ENCODE peak calls at places on chromosomes 11 and 22, in four cellular contexts. U is endodermal cell, J is PC-9, B is breast epithelium. Z is an unnamed sample.

GRCh38 chr11:3808846-3809623 is 675 bp downstream of the PGAP2 start:
- DNase-seq in U (peak; percentile 79), J (peak; percentile 35), B (no peak), Z (peak; percentile 81)

GRCh38 chr22:25815561-25815960 is 73.6 kb downstream of the MYO18B start:
- DNase-seq in U (no peak), J (no peak), B (no peak), Z (no peak)

GRCh38 chr22:45310331-45311032 is 748 bp downstream of the FAM118A start:
- DNase-seq in U (peak; percentile 64), J (no peak), B (no peak), Z (no peak)

GRCh38 chr11:35040221-35040942 is 98.6 kb upstream of the CD44 start:
- DNase-seq in U (no peak), J (peak; percentile 53), B (no peak), Z (no peak)

GRCh38 chr22:26642465-26643367 is 14.7 kb upstream of the MIAT start:
- DNase-seq in U (peak; percentile 87), J (no peak), B (no peak), Z (no peak)

GRCh38 chr11:46039990-46040389 is 81.3 kb downstream of the PHF21A start:
- DNase-seq in U (no peak), J (no peak), B (no peak), Z (no peak)

GRCh38 chr11:132226522-132226921 is 856.1 kb downstream of the NTM start:
- DNase-seq in U (no peak), J (no peak), B (no peak), Z (no peak)

GRCh38 chr11:33000181-33000580 is 15.5 kb upstream of the DEPDC7 start:
- DNase-seq in U (no peak), J (peak; percentile 8), B (no peak), Z (no peak)

GRCh38 chr11:46378296-46378695 is 3.2 kb upstream of the MDK start:
- DNase-seq in U (no peak), J (no peak), B (no peak), Z (no peak)

GRCh38 chr22:21624120-21624879 is 5.5 kb downstream of the YDJC start:
- DNase-seq in U (peak; percentile 92), J (no peak), B (no peak), Z (no peak)

GRCh38 chr11:45149483-45150056 is 3.1 kb downstream of the PRDM11 start:
- DNase-seq in U (no peak), J (no peak), B (peak; percentile 20), Z (no peak)

GRCh38 chr11:131622193-131622592 is 251.8 kb downstream of the NTM start:
- DNase-seq in U (no peak), J (no peak), B (no peak), Z (no peak)

GRCh38 chr11:33027846-33028536 is 11.4 kb upstream of the TCP11L1 start:
- DNase-seq in U (no peak), J (no peak), B (no peak), Z (no peak)

GRCh38 chr11:126304457-126305072 is 705 bp downstream of the DCPS start:
- DNase-seq in U (no peak), J (no peak), B (no peak), Z (no peak)

GRCh38 chr11:12061851-12062560 is 48.4 kb upstream of the MICAL2 start:
- DNase-seq in U (peak; percentile 28), J (no peak), B (no peak), Z (no peak)

GRCh38 chr22:27801616-27802388 is at the start of gene MN1:
- DNase-seq in U (peak; percentile 90), J (peak; percentile 40), B (no peak), Z (peak; percentile 27)

GRCh38 chr11:96038046-96038445 is 114.1 kb upstream of the MTMR2 start:
- DNase-seq in U (no peak), J (no peak), B (no peak), Z (no peak)

GRCh38 chr11:13765886-13766285 is 97.4 kb downstream of the FAR1 start:
- DNase-seq in U (no peak), J (no peak), B (no peak), Z (no peak)

GRCh38 chr22:20441631-20442484 is 4.2 kb upstream of the SCARF2 start:
- DNase-seq in U (peak; percentile 47), J (no peak), B (no peak), Z (no peak)

GRCh38 chr11:74937696-74938475 is 11.0 kb downstream of the XRRA1 start:
- DNase-seq in U (no peak), J (no peak), B (no peak), Z (no peak)

GRCh38 chr11:91790873-91791468 is 433.6 kb upstream of the FAT3 start:
- DNase-seq in U (no peak), J (no peak), B (no peak), Z (no peak)

GRCh38 chr11:122215244-122215992 is 99.4 kb upstream of the BLID start:
- DNase-seq in U (peak; percentile 94), J (peak; percentile 59), B (peak; percentile 57), Z (peak; percentile 82)

GRCh38 chr11:111526501-111526900 is 11.9 kb downstream of the HOATZ start:
- DNase-seq in U (no peak), J (peak; percentile 2), B (no peak), Z (no peak)

GRCh38 chr11:2625183-2625582 is 74.6 kb downstream of the KCNQ1OT1 start:
- DNase-seq in U (no peak), J (no peak), B (no peak), Z (no peak)

GRCh38 chr22:32828150-32828549 is 26.6 kb downstream of the TIMP3 start:
- DNase-seq in U (no peak), J (no peak), B (peak; percentile 15), Z (no peak)

GRCh38 chr22:49660794-49661781 is 166.6 kb downstream of the BRD1 start:
- DNase-seq in U (peak; percentile 36), J (no peak), B (peak; percentile 40), Z (no peak)

GRCh38 chr11:112587664-112588063 is 327.0 kb upstream of the PLET1 start:
- DNase-seq in U (no peak), J (no peak), B (no peak), Z (no peak)

GRCh38 chr11:43907028-43907966 is 26.7 kb downstream of the ALKBH3 start:
- DNase-seq in U (no peak), J (no peak), B (no peak), Z (no peak)

GRCh38 chr11:100403817-100404216 is 283.3 kb upstream of the ARHGAP42 start:
- DNase-seq in U (peak; percentile 48), J (no peak), B (no peak), Z (peak; percentile 73)

DNA sequence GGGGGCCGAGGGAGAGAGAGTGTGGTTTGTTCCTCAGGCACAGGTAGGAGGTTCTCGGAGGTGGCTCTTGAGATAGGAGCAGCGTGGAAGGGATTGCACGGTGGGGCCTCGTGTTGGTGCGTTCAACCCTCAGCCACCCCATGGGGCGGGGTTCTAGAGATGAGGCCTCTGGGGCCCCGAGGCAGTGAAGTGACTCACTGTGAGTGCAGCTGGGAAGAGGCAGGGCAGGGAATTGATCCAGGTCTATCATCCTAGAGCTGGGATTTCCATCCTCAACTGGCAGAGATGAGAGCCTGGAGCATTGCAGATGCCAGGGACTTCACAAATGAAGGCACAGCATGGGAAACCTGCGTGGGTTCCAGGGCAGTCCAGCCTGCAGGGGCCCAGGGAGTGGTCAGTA is 5.2 kb upstream of the SMARCB1 start:
- DNase-seq in U (no peak), J (peak; percentile 55), B (no peak), Z (peak; percentile 32)
- TF ChIP-seq CTCF in U (no peak), J (no peak), B (no peak), Z (no peak)

DNA sequence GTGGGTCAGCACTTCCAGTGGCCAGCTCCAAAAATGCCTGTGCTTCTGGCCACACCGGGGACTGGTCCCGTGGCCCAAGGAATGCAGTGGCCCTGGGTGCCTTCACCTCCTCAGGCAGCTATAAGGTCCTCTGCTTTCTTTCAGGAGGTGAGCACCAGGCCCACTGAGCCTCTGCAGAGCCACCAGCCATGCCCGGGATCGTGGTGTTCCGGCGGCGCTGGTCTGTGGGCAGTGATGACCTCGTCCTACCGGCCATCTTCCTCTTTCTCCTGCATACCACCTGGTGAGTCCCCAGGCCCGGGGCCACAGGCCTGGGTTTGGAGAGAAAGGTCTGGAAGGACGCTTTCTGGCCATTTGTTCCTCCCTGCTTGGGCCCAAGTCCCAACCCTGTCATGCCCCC is 32.5 kb upstream of the MYRF start:
- DNase-seq in U (no peak), J (no peak), B (no peak), Z (no peak)
- H3K36me3 ChIP-seq in U (no peaks in the 10 kb centered on the region), J (no peaks in the 10 kb centered on the region), B (no peaks in the 10 kb centered on the region), Z (no peaks in the 10 kb centered on the region)

GRCh38 chr11:119319702-119320592 is 3.0 kb upstream of the MCAM start:
- DNase-seq in U (peak; percentile 81), J (no peak), B (no peak), Z (no peak)
- H3K4me1 ChIP-seq in U (peaks cover 21% of the 10 kb centered on the region), J (peaks cover 44% of the 10 kb centered on the region), B (peaks cover 5% of the 10 kb centered on the region), Z (peaks cover 36% of the 10 kb centered on the region)

DNA sequence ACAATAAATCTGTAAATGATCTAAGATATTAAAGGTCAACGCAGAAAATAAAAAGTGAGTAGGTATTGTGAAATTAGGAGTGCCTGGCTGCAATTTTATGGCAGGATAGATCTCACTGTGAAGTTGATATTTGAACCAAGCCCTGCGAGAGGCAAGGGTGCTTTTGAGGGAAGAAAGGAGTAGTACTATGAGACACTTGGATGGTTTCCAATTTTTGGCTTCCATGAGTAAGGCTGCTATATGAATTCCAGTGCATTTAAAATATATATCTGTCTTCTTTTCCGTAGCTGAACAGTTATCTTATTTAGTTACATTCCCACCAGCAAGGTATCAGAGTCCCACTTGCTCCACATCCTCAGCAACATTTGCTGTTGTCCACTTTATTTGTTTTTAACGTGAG is 720.0 kb upstream of the CNTN5 start:
- DNase-seq in U (no peak), J (no peak), B (no peak), Z (no peak)
- TF ChIP-seq CTCF in U (no peak), J (no peak), B (no peak), Z (no peak)

DNA sequence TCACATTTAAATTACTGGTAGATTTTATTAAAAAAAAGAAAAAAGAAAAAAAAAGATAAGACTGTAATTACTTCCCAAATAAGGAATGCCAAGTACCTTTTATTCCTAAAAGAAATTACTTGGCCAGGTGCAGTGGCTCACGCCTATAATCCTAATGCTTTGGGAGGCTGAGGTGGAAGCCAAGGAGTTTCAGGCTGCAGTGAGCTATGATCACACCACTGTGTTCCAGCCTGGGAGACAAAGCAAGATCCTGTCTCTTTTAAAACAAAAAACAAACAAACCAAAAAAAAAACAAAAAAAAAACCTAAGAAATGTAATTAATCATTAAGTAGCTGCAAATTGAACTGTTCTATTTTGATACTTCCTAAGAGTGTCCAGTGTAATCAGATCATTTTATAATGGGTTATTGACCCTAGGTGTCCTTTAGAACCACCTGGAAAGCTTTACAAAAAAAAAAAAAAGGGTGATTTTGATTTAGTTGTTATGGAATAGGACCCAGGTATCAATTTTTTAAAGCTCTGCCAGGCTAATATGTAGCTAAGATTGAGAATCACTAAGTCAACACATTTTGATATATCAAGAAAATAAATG is 10.8 kb downstream of the LIN7C start:
- DNase-seq in U (no peak), J (no peak), B (no peak), Z (no peak)
- H3K36me3 ChIP-seq in U (peaks cover 84% of the 10 kb centered on the region), J (peaks cover 37% of the 10 kb centered on the region), B (no peaks in the 10 kb centered on the region), Z (peaks cover 5% of the 10 kb centered on the region)

GRCh38 chr11:64784813-64785581 is 6.7 kb upstream of the SF1 start:
- DNase-seq in U (no peak), J (no peak), B (no peak), Z (no peak)
- H3K4me1 ChIP-seq in U (no peaks in the 10 kb centered on the region), J (peaks cover 6% of the 10 kb centered on the region), B (no peaks in the 10 kb centered on the region), Z (peaks cover 2% of the 10 kb centered on the region)

GRCh38 chr11:128204898-128205297 is 382.5 kb downstream of the ETS1 start:
- DNase-seq in U (no peak), J (no peak), B (no peak), Z (no peak)
- TF ChIP-seq CTCF in U (peak; percentile 32), J (no peak), B (no peak), Z (no peak)